ENCODE peak calls at places on chromosome 14, in nine cellular contexts. T, O, E, V, Z, L, P, A and X are unnamed samples.
A peak's percentile ranks its signal among the peaks of the same experiment; 100 is the strongest.

GRCh38 chr14:104595116-104595675 is 9.4 kb downstream of the TMEM179 start:
- DNase-seq in T (no peak), O (no peak), E (no peak), V (no peak), Z (no peak), L (no peak), P (no peak), A (no peak), X (peak; percentile 30)

GRCh38 chr14:64459737-64460136 is 5.6 kb upstream of the AKAP5 start:
- DNase-seq in T (no peak), O (no peak), E (no peak), V (no peak), Z (no peak), L (no peak), P (no peak), A (no peak), X (no peak)

GRCh38 chr14:24108336-24108874 is 6.2 kb upstream of the DCAF11 start:
- DNase-seq in T (no peak), O (no peak), E (no peak), V (no peak), Z (no peak), L (no peak), P (no peak), A (no peak), X (no peak)

GRCh38 chr14:57871487-57872080 is 5.7 kb upstream of the SLC35F4 start:
- DNase-seq in T (no peak), O (no peak), E (peak; percentile 43), V (peak; percentile 28), Z (peak; percentile 43), L (no peak), P (no peak), A (peak; percentile 21), X (no peak)

GRCh38 chr14:92225731-92226130 is 97.2 kb upstream of the SLC24A4 start:
- DNase-seq in T (no peak), O (no peak), E (no peak), V (no peak), Z (no peak), L (no peak), P (no peak), A (no peak), X (no peak)

GRCh38 chr14:51462182-51462581 is 189.5 kb upstream of the FRMD6 start:
- DNase-seq in T (no peak), O (no peak), E (no peak), V (no peak), Z (no peak), L (no peak), P (peak; percentile 70), A (no peak), X (no peak)

GRCh38 chr14:74552623-74553022 is 59.1 kb downstream of the ISCA2 start:
- DNase-seq in T (no peak), O (peak; percentile 79), E (no peak), V (peak; percentile 50), Z (peak; percentile 24), L (no peak), P (no peak), A (peak; percentile 43), X (peak; percentile 93)

GRCh38 chr14:54979039-54979438 is 47.9 kb downstream of the WDHD1 start:
- DNase-seq in T (no peak), O (no peak), E (no peak), V (no peak), Z (no peak), L (no peak), P (no peak), A (no peak), X (no peak)

GRCh38 chr14:51759950-51760349 is 100.5 kb upstream of the GNG2 start:
- DNase-seq in T (no peak), O (no peak), E (no peak), V (no peak), Z (no peak), L (no peak), P (no peak), A (no peak), X (no peak)

GRCh38 chr14:31465113-31465512 is 7.8 kb upstream of the DTD2 start:
- DNase-seq in T (no peak), O (no peak), E (no peak), V (peak; percentile 37), Z (no peak), L (no peak), P (no peak), A (no peak), X (no peak)

GRCh38 chr14:104296388-104297312 is 158.3 kb downstream of the KIF26A start:
- DNase-seq in T (no peak), O (peak; percentile 13), E (no peak), V (no peak), Z (no peak), L (no peak), P (no peak), A (no peak), X (peak; percentile 76)

GRCh38 chr14:23566782-23567185 is 807 bp downstream of the AP1G2 start:
- DNase-seq in T (no peak), O (no peak), E (peak; percentile 30), V (no peak), Z (no peak), L (no peak), P (no peak), A (peak; percentile 80), X (peak; percentile 25)

GRCh38 chr14:99774204-99774497 is 19.1 kb upstream of the EML1 start:
- DNase-seq in T (no peak), O (no peak), E (no peak), V (no peak), Z (no peak), L (no peak), P (no peak), A (no peak), X (no peak)

GRCh38 chr14:97039717-97040363 is 242.7 kb downstream of the VRK1 start:
- DNase-seq in T (no peak), O (no peak), E (no peak), V (no peak), Z (no peak), L (no peak), P (no peak), A (no peak), X (no peak)

GRCh38 chr14:23070262-23071129 is 13.2 kb upstream of the CDH24 start:
- DNase-seq in T (no peak), O (no peak), E (no peak), V (no peak), Z (no peak), L (no peak), P (no peak), A (no peak), X (peak; percentile 29)

GRCh38 chr14:85934886-85935254 is 404.9 kb downstream of the FLRT2 start:
- DNase-seq in T (no peak), O (no peak), E (peak; percentile 0), V (no peak), Z (no peak), L (no peak), P (no peak), A (no peak), X (no peak)

GRCh38 chr14:61535032-61535431 is 160.3 kb upstream of the HIF1A start:
- DNase-seq in T (no peak), O (no peak), E (peak; percentile 42), V (peak; percentile 58), Z (no peak), L (no peak), P (no peak), A (no peak), X (no peak)
- H3K4me1 ChIP-seq in T (peaks cover 77% of the 10 kb centered on the region), O (peaks cover 75% of the 10 kb centered on the region), E (peaks cover 89% of the 10 kb centered on the region), V (peaks cover 31% of the 10 kb centered on the region), Z (peaks cover 28% of the 10 kb centered on the region), L (peaks cover 6% of the 10 kb centered on the region), P (peaks cover 45% of the 10 kb centered on the region), A (peaks cover 88% of the 10 kb centered on the region), X (peaks cover 15% of the 10 kb centered on the region)

GRCh38 chr14:93328546-93328945 is 4.3 kb downstream of the BTBD7 start:
- DNase-seq in T (no peak), O (no peak), E (no peak), V (no peak), Z (no peak), L (no peak), P (no peak), A (no peak), X (no peak)
- H3K4me3 ChIP-seq in T (no peak overlapping the region), O (no peak overlapping the region), E (no peak overlapping the region), V (no peak overlapping the region), Z (no peak overlapping the region), L (no peak overlapping the region), P (no peak overlapping the region), A (no peak overlapping the region), X (no peak overlapping the region)

DNA sequence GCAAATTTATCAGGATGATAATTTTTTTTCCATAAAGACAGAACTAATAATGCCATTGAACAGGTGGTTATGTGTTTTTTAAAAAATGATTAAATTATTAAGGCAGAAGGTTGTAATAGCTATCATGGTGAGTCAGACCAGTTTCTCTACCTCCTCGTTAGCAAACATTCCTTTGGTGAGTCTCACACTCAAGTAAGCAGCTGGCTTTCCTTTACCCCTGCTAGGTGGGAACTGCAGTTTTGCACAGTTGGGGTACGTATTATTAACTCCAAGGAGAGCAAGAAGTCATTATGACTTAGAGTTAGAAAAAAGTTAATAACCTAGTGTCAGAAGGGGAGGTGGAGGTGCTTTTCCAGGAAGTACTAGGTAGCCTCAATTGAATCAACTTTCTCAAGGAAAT is 165.3 kb downstream of the SNAPC1 start:
- DNase-seq in T (no peak), O (no peak), E (peak; percentile 4), V (peak; percentile 81), Z (no peak), L (no peak), P (peak; percentile 60), A (no peak), X (no peak)
- H3K27ac ChIP-seq in T (no peak overlapping the region), O (no peak overlapping the region), E (no peak overlapping the region), V (no peak overlapping the region), Z (no peak overlapping the region), L (no peak overlapping the region), P (peak overlapping the region; percentile 77), A (no peak overlapping the region), X (no peak overlapping the region)

GRCh38 chr14:68401320-68401719 is 391.5 kb downstream of the ZFP36L1 start:
- DNase-seq in T (no peak), O (no peak), E (no peak), V (peak; percentile 34), Z (no peak), L (no peak), P (peak; percentile 21), A (no peak), X (no peak)

GRCh38 chr14:68403191-68403781 is 389.6 kb downstream of the ZFP36L1 start:
- DNase-seq in T (no peak), O (no peak), E (no peak), V (no peak), Z (no peak), L (no peak), P (no peak), A (no peak), X (no peak)

GRCh38 chr14:68402525-68403101 is 390.3 kb downstream of the ZFP36L1 start:
- DNase-seq in T (no peak), O (no peak), E (no peak), V (no peak), Z (no peak), L (no peak), P (no peak), A (no peak), X (no peak)

GRCh38 chr14:68399971-68400370 is 392.9 kb downstream of the ZFP36L1 start:
- DNase-seq in T (no peak), O (no peak), E (no peak), V (no peak), Z (no peak), L (no peak), P (no peak), A (no peak), X (no peak)

DNA sequence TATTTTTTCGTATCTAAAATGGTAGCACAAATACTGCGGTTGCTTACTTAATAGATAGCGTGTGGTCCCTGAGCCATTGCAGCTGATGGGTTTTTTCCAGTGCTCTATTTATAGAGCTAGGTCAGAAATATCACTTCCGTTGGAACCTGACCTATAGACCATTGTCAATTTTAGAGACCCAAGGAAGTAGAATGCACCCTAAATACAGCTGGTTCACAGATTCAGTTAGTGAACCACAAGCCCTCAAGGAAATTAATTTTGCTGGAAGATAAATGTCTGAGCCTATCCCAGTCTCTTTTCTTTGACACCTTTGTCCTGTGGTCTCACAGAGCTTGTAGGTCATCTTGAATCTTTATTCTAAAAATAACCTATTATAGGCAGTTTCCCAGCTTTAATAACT is 391.0 kb downstream of the ZFP36L1 start:
- DNase-seq in T (no peak), O (no peak), E (no peak), V (no peak), Z (no peak), L (no peak), P (no peak), A (no peak), X (no peak)
- H3K4me1 ChIP-seq in T (peaks cover 60% of the 10 kb centered on the region), O (peaks cover 71% of the 10 kb centered on the region), E (peaks cover 25% of the 10 kb centered on the region), V (peaks cover 34% of the 10 kb centered on the region), Z (peaks cover 50% of the 10 kb centered on the region), L (peaks cover 31% of the 10 kb centered on the region), P (peaks cover 51% of the 10 kb centered on the region), A (peaks cover 21% of the 10 kb centered on the region), X (peaks cover 9% of the 10 kb centered on the region)